ENCODE peak calls at places on chromosome 12, in four cellular contexts. M is GM10248, L is NCI-H774, A is trophoblast cell. N is an unnamed sample.

GRCh38 chr12:84814664-84815245 is 97.8 kb downstream of the SLC6A15 start:
- DNase-seq in M (no peak), A (peak; percentile 2), L (no peak), N (no peak)

GRCh38 chr12:1706284-1707016 is 15.6 kb downstream of the ADIPOR2 start:
- DNase-seq in L (no peak), M (no peak), A (no peak), N (no peak)

GRCh38 chr12:42485823-42486222 is 103.7 kb downstream of the PRICKLE1 start:
- DNase-seq in A (no peak), L (no peak), M (no peak), N (no peak)

GRCh38 chr12:9380650-9381049 is 172.5 kb upstream of the PZP start:
- DNase-seq in A (no peak), M (no peak), L (no peak), N (no peak)

GRCh38 chr12:38904932-38905479 is 385 bp downstream of the CPNE8 start:
- DNase-seq in L (peak; percentile 83), M (peak; percentile 74), A (peak; percentile 98), N (peak; percentile 83)

GRCh38 chr12:100672075-100672592 is 98.7 kb downstream of the GAS2L3 start:
- DNase-seq in L (no peak), A (peak; percentile 35), M (peak; percentile 45), N (no peak)

GRCh38 chr12:16603916-16604575 is 1.9 kb downstream of the LMO3 start:
- DNase-seq in A (no peak), L (peak; percentile 58), M (no peak), N (no peak)

GRCh38 chr12:69642531-69642930 is 31.8 kb upstream of the LRRC10 start:
- DNase-seq in L (no peak), M (no peak), A (no peak), N (no peak)

GRCh38 chr12:92244036-92244435 is 98.4 kb upstream of the BTG1 start:
- DNase-seq in L (no peak), M (no peak), A (no peak), N (no peak)

GRCh38 chr12:67928621-67929369 is 60.5 kb upstream of the IFNG-AS1 start:
- DNase-seq in L (no peak), A (no peak), M (no peak), N (no peak)